ENCODE peak calls at places on chromosomes 2 and 18, in ten cellular contexts. P, R, I, K, C, E, L, S, V and J are unnamed samples.

GRCh38 chr2:63692002-63692606 is 103.3 kb downstream of the MDH1 start:
- DNase-seq in S (peak), V (no peak), C (peak), E (peak), L (peak), K (no peak), I (peak), R (peak), P (peak), J (peak)

GRCh38 chr2:205280630-205281225 is 401.6 kb upstream of the NRP2 start:
- DNase-seq in K (no peak), V (no peak), R (no peak), E (no peak), C (no peak), S (no peak), L (no peak), P (no peak), I (no peak), J (no peak)

GRCh38 chr18:48786621-48787522 is 163.9 kb downstream of the SMAD7 start:
- DNase-seq in L (no peak), V (no peak), P (no peak), K (peak), R (no peak), C (no peak), E (no peak), S (no peak), I (no peak), J (no peak)

GRCh38 chr2:223696719-223697118 is 94.6 kb upstream of the SCG2 start:
- DNase-seq in P (no peak), I (no peak), S (peak), L (peak), R (no peak), E (peak), C (no peak), K (no peak), V (no peak), J (no peak)

GRCh38 chr2:111534816-111535803 is 348.9 kb downstream of the ANAPC1 start:
- DNase-seq in E (peak), K (no peak), S (peak), I (no peak), R (peak), P (peak), V (no peak), C (peak), L (peak), J (no peak)

GRCh38 chr2:86204458-86204857 is 5.2 kb downstream of the MRPL35 start:
- DNase-seq in C (no peak), R (no peak), I (no peak), L (no peak), E (no peak), P (no peak), V (no peak), K (no peak), S (no peak), J (no peak)

GRCh38 chr18:37958499-37958898 is 392.9 kb upstream of the CELF4 start:
- DNase-seq in E (no peak), I (no peak), V (no peak), C (no peak), K (no peak), S (no peak), L (no peak), P (no peak), R (peak), J (no peak)

GRCh38 chr18:59877366-59877765 is 22.4 kb upstream of the PMAIP1 start:
- DNase-seq in K (no peak), C (no peak), E (no peak), V (no peak), L (no peak), I (no peak), R (no peak), P (no peak), S (no peak), J (no peak)

GRCh38 chr18:55998071-55998522 is 410.1 kb upstream of the TCF4 start:
- DNase-seq in L (no peak), V (no peak), R (peak), C (peak), S (peak), E (no peak), P (peak), K (no peak), I (no peak), J (no peak)

GRCh38 chr2:219476605-219477578 is 21.8 kb upstream of the GMPPA start:
- DNase-seq in L (no peak), P (no peak), R (no peak), I (no peak), K (peak), V (no peak), S (no peak), C (peak), E (no peak), J (no peak)

GRCh38 chr18:73409242-73409641 is 541.5 kb upstream of the NETO1 start:
- DNase-seq in L (no peak), P (no peak), V (no peak), R (no peak), C (no peak), E (no peak), I (no peak), S (peak), K (no peak), J (no peak)

GRCh38 chr18:73944715-73945114 is 202.9 kb downstream of the FBXO15 start:
- DNase-seq in I (no peak), P (no peak), S (no peak), L (no peak), R (no peak), E (no peak), C (no peak), K (no peak), V (no peak), J (no peak)

GRCh38 chr2:105177546-105178254 is 63.8 kb upstream of the GPR45 start:
- DNase-seq in C (peak), K (no peak), V (no peak), S (no peak), R (no peak), P (no peak), E (no peak), I (no peak), L (no peak), J (no peak)

GRCh38 chr18:41150316-41150715 is 804.7 kb upstream of the PIK3C3 start:
- DNase-seq in E (no peak), I (no peak), C (no peak), K (no peak), L (no peak), R (peak), P (no peak), S (no peak), V (no peak), J (no peak)

GRCh38 chr2:106193491-106193976 is 567 bp downstream of the UXS1 start:
- DNase-seq in S (no peak), E (no peak), C (peak), I (peak), V (peak), L (peak), R (peak), K (no peak), P (no peak), J (no peak)

GRCh38 chr2:190501702-190502407 is 32.7 kb downstream of the NEMP2 start:
- DNase-seq in I (no peak), L (no peak), K (no peak), E (no peak), S (no peak), C (no peak), P (no peak), R (no peak), V (no peak), J (no peak)

GRCh38 chr2:234544659-234545611 is 48.1 kb upstream of the ARL4C start:
- DNase-seq in V (peak), L (peak), I (peak), C (peak), E (peak), P (peak), R (peak), S (peak), K (peak), J (peak)

GRCh38 chr2:100137877-100138570 is 4.4 kb downstream of the AFF3 start:
- DNase-seq in E (no peak), K (no peak), C (no peak), I (no peak), P (no peak), L (no peak), S (no peak), R (no peak), V (peak), J (no peak)

GRCh38 chr2:86453838-86454237 is 12.7 kb downstream of the KDM3A start:
- DNase-seq in K (no peak), P (peak), L (peak), I (no peak), S (peak), R (no peak), V (peak), E (peak), C (no peak), J (no peak)

GRCh38 chr2:127275356-127275755 is 18.6 kb downstream of the ERCC3 start:
- DNase-seq in K (no peak), P (no peak), L (no peak), I (no peak), E (no peak), S (no peak), C (no peak), R (no peak), V (no peak), J (no peak)

GRCh38 chr2:68464651-68465050 is 2.4 kb downstream of the FBXO48 start:
- DNase-seq in S (no peak), C (no peak), P (no peak), V (no peak), R (no peak), E (no peak), K (no peak), L (no peak), I (no peak), J (no peak)

GRCh38 chr2:60880633-60880987 is 764 bp upstream of the REL start:
- DNase-seq in V (no peak), E (peak), C (no peak), I (no peak), P (no peak), R (no peak), S (peak), L (no peak), K (no peak), J (no peak)

GRCh38 chr2:134379293-134379692 is 125.4 kb downstream of the MGAT5 start:
- DNase-seq in S (peak), C (no peak), R (no peak), K (no peak), L (peak), V (no peak), P (no peak), E (no peak), I (no peak), J (no peak)

GRCh38 chr18:75215663-75216062 is 5.1 kb downstream of the TSHZ1 start:
- DNase-seq in I (no peak), C (no peak), V (no peak), S (no peak), L (no peak), K (no peak), P (no peak), E (no peak), R (no peak), J (no peak)

GRCh38 chr2:1993711-1994682 is 249.7 kb upstream of the PXDN start:
- DNase-seq in L (peak), K (no peak), I (no peak), R (no peak), E (peak), P (peak), C (no peak), S (peak), V (no peak), J (no peak)

GRCh38 chr2:160584972-160585494 is 91.4 kb upstream of the RBMS1 start:
- DNase-seq in I (no peak), K (no peak), L (no peak), P (peak), E (no peak), V (no peak), S (peak), C (no peak), R (no peak), J (no peak)

GRCh38 chr2:240143801-240144648 is 3.6 kb upstream of the OTOS start:
- DNase-seq in R (peak), I (peak), P (peak), E (peak), V (peak), L (peak), C (peak), K (peak), S (peak), J (peak)

GRCh38 chr2:196331816-196332215 is 160.4 kb upstream of the STK17B start:
- DNase-seq in C (no peak), L (peak), R (no peak), V (no peak), I (no peak), K (no peak), S (peak), P (peak), E (no peak), J (no peak)

GRCh38 chr2:235433860-235434259 is 60.0 kb upstream of the AGAP1 start:
- DNase-seq in P (peak), V (peak), E (peak), C (no peak), K (no peak), R (no peak), S (peak), I (no peak), L (peak), J (peak)

GRCh38 chr2:134080759-134081158 is 173.1 kb upstream of the MGAT5 start:
- DNase-seq in S (no peak), R (no peak), K (no peak), L (no peak), I (no peak), P (no peak), C (peak), V (no peak), E (no peak), J (no peak)

GRCh38 chr2:149087751-149088150 is 49.3 kb downstream of the LYPD6B start:
- DNase-seq in L (peak), I (no peak), K (no peak), P (peak), V (no peak), E (peak), S (no peak), R (peak), C (peak), J (no peak)

GRCh38 chr2:225056330-225057073 is 14.2 kb upstream of the DOCK10 start:
- DNase-seq in C (no peak), K (no peak), E (peak), I (no peak), V (no peak), R (no peak), S (peak), L (peak), P (no peak), J (no peak)
- TF ChIP-seq CTCF in C (no peak), K (no peak), E (no peak), I (no peak), V (no peak), R (no peak), S (no peak), L (no peak), P (no peak), J (no peak)

GRCh38 chr2:217847106-217847505 is 155.7 kb downstream of the TNS1 start:
- DNase-seq in K (no peak), I (no peak), S (no peak), R (no peak), P (no peak), E (no peak), V (no peak), C (no peak), L (no peak), J (no peak)
- H3K27ac ChIP-seq in K (no peak), I (no peak), S (no peak), R (no peak), P (no peak), E (no peak), V (no peak), C (no peak), L (no peak), J (no peak)

GRCh38 chr2:40353236-40353635 is 98.7 kb downstream of the SLC8A1 start:
- DNase-seq in E (no peak), S (peak), P (peak), I (no peak), K (no peak), V (no peak), L (no peak), C (no peak), R (no peak), J (no peak)

GRCh38 chr2:40355451-40355850 is 96.4 kb downstream of the SLC8A1 start:
- DNase-seq in E (no peak), S (no peak), C (no peak), L (no peak), V (no peak), R (no peak), K (no peak), I (no peak), P (no peak), J (no peak)

GRCh38 chr2:40348038-40348437 is 103.9 kb downstream of the SLC8A1 start:
- DNase-seq in V (no peak), C (no peak), L (no peak), E (no peak), S (no peak), R (no peak), P (no peak), K (no peak), I (no peak), J (no peak)

GRCh38 chr2:40348665-40349064 is 103.2 kb downstream of the SLC8A1 start:
- DNase-seq in L (no peak), K (no peak), C (no peak), E (no peak), S (peak), R (no peak), V (no peak), I (no peak), P (peak), J (no peak)

GRCh38 chr2:40352321-40353099 is 99.4 kb downstream of the SLC8A1 start:
- DNase-seq in K (no peak), P (peak), S (no peak), C (no peak), I (no peak), R (no peak), L (no peak), E (peak), V (no peak), J (no peak)
- H3K4me3 ChIP-seq in K (no peak), P (no peak), S (no peak), C (no peak), I (no peak), R (no peak), L (no peak), E (no peak), V (no peak), J (no peak)

GRCh38 chr18:29892960-29893558 is 1149.5 kb downstream of the DSC3 start:
- DNase-seq in E (peak), L (peak), S (no peak), R (no peak), K (no peak), P (peak), I (no peak), V (no peak), C (peak), J (no peak)
- TF ChIP-seq CTCF in E (peak), L (peak), S (no peak), R (peak), K (no peak), P (peak), I (peak), V (no peak), C (peak), J (peak)